ENCODE peak calls at places on chromosome 16, in four cellular contexts. N is mesenchymal stem cell, T is fibroblast of pulmonary artery, I is glomerular endothelial cell. H is an unnamed sample.

GRCh38 chr16:49601541-49601940 is 227.9 kb downstream of the C16orf78 start:
- DNase-seq in N (no peak), T (no peak), I (no peak), H (no peak)

GRCh38 chr16:12617401-12617819 is 186.3 kb downstream of the CPPED1 start:
- DNase-seq in N (no peak), T (no peak), I (no peak), H (no peak)

GRCh38 chr16:51416921-51417320 is 265.9 kb upstream of the SALL1 start:
- DNase-seq in N (no peak), T (peak), I (no peak), H (peak)

GRCh38 chr16:27432600-27432957 is 30.6 kb downstream of the IL21R start:
- DNase-seq in N (peak), T (peak), I (no peak), H (peak)

GRCh38 chr16:56321571-56321970 is 103.8 kb downstream of the AMFR start:
- DNase-seq in N (no peak), T (no peak), I (no peak), H (no peak)

GRCh38 chr16:85437161-85438052 is 175.7 kb upstream of the GSE1 start:
- DNase-seq in N (no peak), T (no peak), I (no peak), H (peak)

GRCh38 chr16:72073831-72074230 is 10.8 kb downstream of the HPR start:
- DNase-seq in N (no peak), T (peak), I (no peak), H (no peak)

GRCh38 chr16:79601092-79601977 is 798 bp upstream of the MAF start:
- DNase-seq in N (peak), T (peak), I (no peak), H (peak)

GRCh38 chr16:2816751-2817495 is at the start of gene PRSS21:
- DNase-seq in N (no peak), T (no peak), I (no peak), H (no peak)

GRCh38 chr16:15777533-15778203 is 79.2 kb downstream of the MYH11 start:
- DNase-seq in N (peak), T (peak), I (no peak), H (peak)

GRCh38 chr16:57188711-57189002 is 2.5 kb downstream of the RSPRY1 start:
- DNase-seq in N (no peak), T (no peak), I (no peak), H (no peak)

GRCh38 chr16:82965808-82966207 is 339.0 kb downstream of the CDH13 start:
- DNase-seq in N (no peak), T (no peak), I (no peak), H (no peak)

GRCh38 chr16:23824909-23825308 is 10.9 kb upstream of the PRKCB start:
- DNase-seq in N (no peak), T (no peak), I (no peak), H (no peak)